ENCODE peak calls at places on chromosomes 3 and 15, in six cellular contexts. H is kidney epithelial cell, J is fibroblast of lung, U is cardiac muscle cell, A is mammary epithelial cell, Q is right atrium auricular region. E is an unnamed sample.

GRCh38 chr15:52143862-52144261 is 31.3 kb upstream of the BCL2L10 start:
- DNase-seq in A (peak; percentile 35), J (peak; percentile 93), U (peak; percentile 94), Q (no peak), H (peak; percentile 32), E (peak; percentile 26)

GRCh38 chr3:193912621-193913178 is 223.2 kb upstream of the HES1 start:
- DNase-seq in A (no peak), U (no peak), H (no peak), Q (no peak), J (no peak), E (no peak)

GRCh38 chr15:70356062-70356860 is 258.5 kb upstream of the TLE3 start:
- DNase-seq in Q (peak; percentile 42), A (no peak), U (no peak), H (no peak), J (no peak), E (no peak)

GRCh38 chr3:195183071-195183776 is 87.7 kb downstream of the XXYLT1 start:
- DNase-seq in U (no peak), Q (no peak), A (no peak), J (peak; percentile 43), H (no peak), E (no peak)

GRCh38 chr15:81361891-81362290 is 12.1 kb downstream of the TMC3 start:
- DNase-seq in H (no peak), U (no peak), Q (no peak), J (no peak), A (no peak), E (no peak)

GRCh38 chr15:26070095-26070532 is 207.0 kb upstream of the ATP10A start:
- DNase-seq in H (no peak), J (no peak), U (no peak), Q (no peak), A (no peak), E (no peak)

GRCh38 chr3:106829206-106829605 is 548.0 kb upstream of the CCDC54 start:
- DNase-seq in H (no peak), Q (no peak), A (peak; percentile 37), J (peak; percentile 86), U (peak; percentile 70), E (no peak)

GRCh38 chr15:96331942-96332853 is 1.7 kb downstream of the NR2F2 start:
- DNase-seq in U (peak; percentile 66), H (no peak), A (no peak), J (peak; percentile 58), Q (no peak), E (no peak)

GRCh38 chr15:66042624-66043023 is 173.3 kb downstream of the RAB11A start:
- DNase-seq in U (no peak), H (no peak), A (peak; percentile 45), Q (no peak), J (no peak), E (peak; percentile 38)

GRCh38 chr3:134609821-134610454 is 40.9 kb downstream of the KY start:
- DNase-seq in J (no peak), Q (no peak), A (no peak), U (no peak), H (no peak), E (no peak)

GRCh38 chr3:192260611-192261010 is 466.7 kb downstream of the FGF12 start:
- DNase-seq in H (peak; percentile 18), U (peak; percentile 17), Q (no peak), A (no peak), J (peak; percentile 12), E (no peak)

GRCh38 chr3:113954091-113954685 is 6.4 kb downstream of the ZDHHC23 start:
- DNase-seq in A (peak; percentile 7), U (no peak), Q (no peak), J (no peak), H (no peak), E (no peak)

GRCh38 chr3:128068156-128068620 is 16.0 kb downstream of the SEC61A1 start:
- DNase-seq in A (no peak), H (no peak), Q (no peak), U (peak; percentile 58), J (no peak), E (peak; percentile 41)

GRCh38 chr3:101179637-101180036 is 140.7 kb downstream of the IMPG2 start:
- DNase-seq in A (no peak), J (peak; percentile 18), H (no peak), Q (no peak), U (peak; percentile 58), E (peak; percentile 25)

GRCh38 chr3:172021859-172022258 is 17.5 kb upstream of the FNDC3B start:
- DNase-seq in J (no peak), A (no peak), Q (no peak), H (no peak), U (no peak), E (no peak)

GRCh38 chr3:54966979-54967378 is 39.1 kb upstream of the LRTM1 start:
- DNase-seq in Q (no peak), J (no peak), H (no peak), U (no peak), A (no peak), E (no peak)

GRCh38 chr15:73597036-73597638 is 36.1 kb downstream of the NPTN start:
- DNase-seq in U (no peak), H (no peak), Q (no peak), J (no peak), A (no peak), E (no peak)

GRCh38 chr15:87619161-87619960 is 637.2 kb downstream of the NTRK3 start:
- DNase-seq in U (peak; percentile 92), J (peak; percentile 95), H (no peak), A (peak; percentile 60), Q (no peak), E (no peak)

GRCh38 chr3:65497846-65498245 is 540.9 kb downstream of the MAGI1 start:
- DNase-seq in Q (no peak), A (no peak), H (no peak), U (no peak), J (no peak), E (no peak)

GRCh38 chr3:25902586-25902985 is 112.7 kb downstream of the OXSM start:
- DNase-seq in J (no peak), Q (no peak), A (no peak), U (no peak), H (no peak), E (no peak)

GRCh38 chr15:59437777-59438574 is at the start of gene FAM81A:
- DNase-seq in J (peak; percentile 72), A (peak; percentile 69), U (peak; percentile 85), H (no peak), Q (peak; percentile 72), E (peak; percentile 28)

GRCh38 chr3:172658344-172659245 is 52.3 kb downstream of the NCEH1 start:
- DNase-seq in H (peak; percentile 99), A (peak; percentile 73), U (peak; percentile 99), J (peak; percentile 99), Q (no peak), E (peak; percentile 74)

GRCh38 chr15:50145451-50145872 is 26.4 kb upstream of the ATP8B4 start:
- DNase-seq in J (peak; percentile 77), A (peak; percentile 63), H (no peak), U (peak; percentile 91), Q (no peak), E (peak; percentile 78)

GRCh38 chr15:66948294-66948693 is 117.1 kb upstream of the SMAD3 start:
- DNase-seq in U (no peak), J (peak; percentile 70), A (no peak), Q (no peak), H (no peak), E (peak; percentile 8)

GRCh38 chr3:194720048-194720447 is 34.4 kb downstream of the FAM43A start:
- DNase-seq in U (no peak), A (no peak), J (no peak), Q (no peak), H (no peak), E (no peak)

GRCh38 chr3:32758375-32758753 is 59.4 kb upstream of the TRIM71 start:
- DNase-seq in J (peak; percentile 48), A (no peak), H (no peak), Q (no peak), U (peak; percentile 2), E (peak; percentile 17)

GRCh38 chr3:178060406-178060805 is 475.8 kb upstream of the KCNMB2 start:
- DNase-seq in H (no peak), A (no peak), J (peak; percentile 35), U (peak; percentile 66), Q (no peak), E (no peak)

DNA sequence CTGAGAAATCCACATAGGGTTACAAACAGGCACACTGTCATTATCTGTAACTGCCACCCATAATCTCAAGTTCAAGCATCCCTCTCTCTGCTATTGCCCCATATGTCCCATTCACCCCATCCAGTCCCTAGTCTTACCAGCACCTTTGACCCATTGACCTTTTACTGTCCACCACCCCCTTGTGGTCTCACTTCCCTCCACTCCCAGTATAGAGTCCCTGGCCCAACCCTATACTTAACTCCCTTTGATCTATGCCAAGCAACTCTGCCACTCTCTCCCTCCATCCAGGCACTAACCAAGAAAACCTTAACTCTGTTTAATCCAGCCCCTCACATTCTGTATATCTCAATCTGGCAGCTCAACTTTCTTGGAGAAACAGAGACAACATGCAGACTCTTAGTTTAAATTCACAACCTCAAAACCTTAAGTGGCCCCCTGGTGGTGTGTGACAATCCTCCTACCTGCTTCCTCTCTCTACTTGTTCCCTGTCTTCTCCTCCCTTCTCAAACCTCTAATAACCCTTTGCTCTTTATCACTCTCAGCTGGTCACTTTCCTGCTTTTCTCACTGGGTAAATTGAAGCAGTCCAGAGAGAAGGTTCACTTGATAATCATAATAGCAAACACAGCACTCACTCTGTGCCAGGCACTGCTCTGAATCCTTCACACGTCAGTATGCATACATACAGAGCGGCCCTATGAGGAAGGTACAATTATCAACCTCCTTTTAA is 162.7 kb downstream of the STT3B start:
- DNase-seq in H (no peak), J (no peak), Q (no peak), A (no peak), U (no peak), E (no peak)
- TF ChIP-seq CTCF in H (peak; percentile 22), J (no peak), Q (no peak), A (peak; percentile 14), U (peak; percentile 28), E (peak; percentile 42)

DNA sequence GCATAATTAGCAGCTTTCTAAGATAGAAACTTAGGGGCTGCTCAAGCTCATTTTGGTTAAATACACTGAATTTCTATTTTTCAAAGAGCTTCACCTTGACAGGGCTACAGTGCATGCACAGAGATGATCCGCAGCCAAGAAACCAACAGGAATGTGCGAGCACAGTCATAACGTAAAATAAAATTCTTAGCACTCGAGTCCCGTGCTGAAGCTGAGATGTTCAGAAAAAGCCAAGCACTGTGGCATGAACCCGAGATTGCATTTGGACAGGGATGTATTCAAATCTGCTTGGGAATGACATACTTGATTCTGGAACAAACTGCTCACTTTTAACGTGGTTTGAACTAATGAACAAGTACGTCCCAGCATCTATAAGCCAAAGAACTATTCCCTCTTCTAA is 340.3 kb downstream of the FOXP1 start:
- DNase-seq in H (no peak), A (no peak), J (peak; percentile 50), Q (no peak), U (peak; percentile 31), E (no peak)
- H3K4me3 ChIP-seq in H (no peak overlapping the region), A (no peak overlapping the region), J (no peak overlapping the region), Q (no peak overlapping the region), U (peak overlapping the region; percentile 49), E (no peak overlapping the region)

DNA sequence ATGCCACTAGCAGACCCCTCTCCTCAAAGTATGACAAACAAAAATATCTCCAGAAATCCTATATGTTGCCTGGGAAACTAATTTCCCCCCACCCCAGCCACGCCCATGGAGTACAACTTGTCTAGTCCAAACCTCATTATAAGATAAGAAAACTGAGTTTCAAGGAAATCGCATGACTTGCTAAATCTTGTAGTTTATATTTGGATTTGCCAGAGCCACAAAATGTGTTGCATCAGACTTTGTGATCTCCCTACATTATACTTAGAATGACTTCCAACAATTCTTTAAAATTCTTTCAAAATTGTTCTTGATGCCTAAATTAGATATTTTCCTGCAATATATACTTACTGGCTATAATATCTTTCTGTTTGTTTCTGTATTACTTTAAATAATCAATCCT is 1034.4 kb downstream of the IGSF11 start:
- DNase-seq in U (no peak), A (no peak), J (no peak), Q (no peak), H (no peak), E (no peak)
- H3K27me3 ChIP-seq in U (peaks cover 32% of the 10 kb centered on the region), A (peaks cover 11% of the 10 kb centered on the region), J (no peaks in the 10 kb centered on the region), Q (no peaks in the 10 kb centered on the region), H (peaks cover 10% of the 10 kb centered on the region), E (peaks cover 13% of the 10 kb centered on the region)

GRCh38 chr3:126372413-126373145 is 15.4 kb upstream of the KLF15 start:
- DNase-seq in A (no peak), U (no peak), J (no peak), H (no peak), Q (no peak), E (no peak)
- TF ChIP-seq CTCF in A (no peak), U (no peak), J (no peak), H (no peak), Q (no peak), E (no peak)